ENCODE peak calls at places on chromosomes 6 and 20, in six cellular contexts. A, U, J, I, X and T are unnamed samples.

GRCh38 chr6:31460361-31461025 is 37.5 kb upstream of the MICB start:
- DNase-seq in A (no peak), U (no peak), X (no peak), J (no peak), I (no peak), T (no peak)

GRCh38 chr6:156102129-156102528 is 646.5 kb upstream of the NOX3 start:
- DNase-seq in J (no peak), A (no peak), X (no peak), U (no peak), I (no peak), T (peak; percentile 22)

GRCh38 chr20:41118632-41119031 is 18.7 kb upstream of the PLCG1 start:
- DNase-seq in J (no peak), A (no peak), U (no peak), X (no peak), I (no peak), T (no peak)

GRCh38 chr20:48904566-48905321 is 16.8 kb upstream of the ARFGEF2 start:
- DNase-seq in A (peak; percentile 69), U (peak; percentile 34), J (no peak), X (peak; percentile 61), I (peak; percentile 75), T (peak; percentile 79)

GRCh38 chr6:169167581-169168301 is 85.9 kb downstream of the THBS2 start:
- DNase-seq in A (peak; percentile 96), J (peak; percentile 96), I (no peak), X (no peak), U (no peak), T (peak; percentile 93)

GRCh38 chr20:33559212-33559611 is 69.3 kb downstream of the CBFA2T2 start:
- DNase-seq in X (no peak), U (no peak), J (no peak), I (no peak), A (no peak), T (no peak)

GRCh38 chr6:149905911-149906371 is 8.0 kb upstream of the RAET1E start:
- DNase-seq in A (no peak), I (no peak), X (no peak), J (no peak), U (no peak), T (no peak)

GRCh38 chr6:157534991-157535353 is 154.0 kb downstream of the ZDHHC14 start:
- DNase-seq in I (no peak), U (no peak), X (no peak), A (no peak), J (no peak), T (no peak)

GRCh38 chr6:93235775-93236174 is 183.6 kb downstream of the EPHA7 start:
- DNase-seq in J (no peak), X (no peak), A (no peak), I (no peak), U (no peak), T (no peak)

GRCh38 chr6:131754088-131754487 is 43.3 kb upstream of the CTAGE9 start:
- DNase-seq in A (peak; percentile 55), I (no peak), U (no peak), X (no peak), J (peak; percentile 72), T (peak; percentile 31)

GRCh38 chr20:57959018-57959417 is 249.2 kb upstream of the PMEPA1 start:
- DNase-seq in X (no peak), A (no peak), U (peak; percentile 36), J (no peak), I (no peak), T (no peak)

GRCh38 chr6:108359901-108360882 is 65.3 kb downstream of the AFG1L start:
- DNase-seq in J (no peak), U (no peak), X (no peak), I (no peak), A (peak; percentile 6), T (no peak)

GRCh38 chr20:14860410-14860814 is 523.0 kb upstream of the FLRT3 start:
- DNase-seq in I (no peak), J (no peak), A (no peak), U (no peak), X (no peak), T (no peak)

GRCh38 chr20:53597085-53597482 is 3.4 kb upstream of the ZNF217 start:
- DNase-seq in J (no peak), I (no peak), X (no peak), U (no peak), A (no peak), T (peak; percentile 73)

GRCh38 chr6:73074175-73074574 is 151.1 kb downstream of the KHDC1L start:
- DNase-seq in U (no peak), X (no peak), A (peak; percentile 75), J (no peak), I (no peak), T (no peak)

GRCh38 chr6:88987922-88988321 is 24.5 kb upstream of the RNGTT start:
- DNase-seq in I (no peak), U (no peak), X (no peak), A (no peak), J (no peak), T (no peak)

GRCh38 chr20:34582911-34583310 is 24.4 kb downstream of the MAP1LC3A start:
- DNase-seq in I (no peak), A (peak; percentile 37), J (no peak), U (no peak), X (no peak), T (no peak)

GRCh38 chr6:26536571-26537159 is 1.5 kb upstream of the HMGN4 start:
- DNase-seq in X (peak; percentile 52), J (no peak), I (peak; percentile 15), A (peak; percentile 82), U (no peak), T (peak; percentile 69)

GRCh38 chr6:11431455-11431937 is 106.1 kb upstream of the TMEM170B start:
- DNase-seq in U (no peak), J (no peak), A (peak; percentile 46), I (no peak), X (no peak), T (peak; percentile 30)

GRCh38 chr6:156844089-156844488 is 66.9 kb downstream of the ARID1B start:
- DNase-seq in A (no peak), I (no peak), J (no peak), X (no peak), U (no peak), T (no peak)

GRCh38 chr6:44303842-44304241 is 9.3 kb downstream of the AARS2 start:
- DNase-seq in J (no peak), A (no peak), U (no peak), I (no peak), X (no peak), T (no peak)

GRCh38 chr6:33419580-33420492 is at the start of gene SYNGAP1:
- DNase-seq in X (no peak), I (no peak), U (no peak), A (peak; percentile 49), J (peak; percentile 23), T (peak; percentile 67)

GRCh38 chr6:81750660-81751387 is 1.7 kb downstream of the TENT5A start:
- DNase-seq in A (no peak), X (no peak), J (no peak), U (no peak), I (no peak), T (peak; percentile 30)
- H3K4me3 ChIP-seq in A (peak overlapping the region; percentile 92), X (peak overlapping the region; percentile 92), J (peak overlapping the region; percentile 69), U (peak overlapping the region; percentile 91), I (peak overlapping the region; percentile 88), T (peak overlapping the region; percentile 96)

GRCh38 chr6:106072501-106073140 is 13.5 kb upstream of the PRDM1 start:
- DNase-seq in I (no peak), J (no peak), X (no peak), U (no peak), A (no peak), T (no peak)
- TF ChIP-seq CTCF in I (no peak), J (no peak), X (no peak), U (no peak), A (no peak), T (no peak)

GRCh38 chr6:78829407-78829806 is 37.9 kb upstream of the IRAK1BP1 start:
- DNase-seq in A (no peak), U (no peak), J (no peak), I (no peak), X (no peak), T (no peak)

GRCh38 chr6:78830810-78831209 is 36.5 kb upstream of the IRAK1BP1 start:
- DNase-seq in A (no peak), X (no peak), U (no peak), I (no peak), J (no peak), T (no peak)

GRCh38 chr6:78835817-78836216 is 31.5 kb upstream of the IRAK1BP1 start:
- DNase-seq in J (no peak), A (peak; percentile 20), I (no peak), X (no peak), U (no peak), T (no peak)

GRCh38 chr6:78831492-78831891 is 35.9 kb upstream of the IRAK1BP1 start:
- DNase-seq in X (no peak), U (no peak), J (no peak), A (no peak), I (no peak), T (peak; percentile 19)

GRCh38 chr6:78832091-78832808 is 35.1 kb upstream of the IRAK1BP1 start:
- DNase-seq in X (no peak), U (no peak), I (no peak), J (no peak), A (no peak), T (no peak)
- H3K4me3 ChIP-seq in X (no peak overlapping the region), U (no peak overlapping the region), I (no peak overlapping the region), J (no peak overlapping the region), A (no peak overlapping the region), T (no peak overlapping the region)

GRCh38 chr20:20721489-20721888 is 9.0 kb upstream of the RALGAPA2 start:
- DNase-seq in X (no peak), A (no peak), U (no peak), I (no peak), J (no peak), T (no peak)
- TF ChIP-seq CTCF in X (no peak), A (no peak), U (no peak), I (no peak), J (no peak), T (no peak)

GRCh38 chr6:4560225-4561077 is 215.8 kb upstream of the CDYL start:
- DNase-seq in I (no peak), X (no peak), J (no peak), U (no peak), A (no peak), T (no peak)
- H3K4me3 ChIP-seq in I (no peak overlapping the region), X (no peak overlapping the region), J (no peak overlapping the region), U (no peak overlapping the region), A (no peak overlapping the region), T (no peak overlapping the region)

GRCh38 chr20:61263084-61263695 is 11.1 kb downstream of the CDH4 start:
- DNase-seq in U (no peak), X (no peak), J (no peak), A (peak; percentile 33), I (peak; percentile 15), T (peak; percentile 31)
- TF ChIP-seq CTCF in U (peak; percentile 60), X (peak; percentile 49), J (peak; percentile 95), A (peak; percentile 95), I (peak; percentile 95), T (peak; percentile 95)